ENCODE peak calls at places on chromosomes 16 and 17, in four cellular contexts. O is trophoblast cell, M is mesenchymal stem cell, L is IMR-90. P is an unnamed sample.

GRCh38 chr16:16025214-16025968 is 76.0 kb downstream of the ABCC1 start:
- DNase-seq in O (no peak), M (peak), L (peak), P (no peak)

GRCh38 chr17:52148969-52149351 is 9.6 kb downstream of the CA10 start:
- DNase-seq in O (no peak), M (peak), L (no peak), P (no peak)

GRCh38 chr17:74842146-74842598 is 17.5 kb downstream of the GRIN2C start:
- DNase-seq in O (no peak), M (peak), L (no peak), P (no peak)

GRCh38 chr17:75807861-75808260 is 23.3 kb downstream of the UNK start:
- DNase-seq in O (no peak), M (no peak), L (no peak), P (no peak)

GRCh38 chr16:1884155-1884760 is 12.3 kb upstream of the MEIOB start:
- DNase-seq in O (peak), M (peak), L (no peak), P (no peak)

GRCh38 chr16:4369006-4369766 is 2.5 kb upstream of the VASN start:
- DNase-seq in O (peak), M (no peak), L (peak), P (no peak)

GRCh38 chr17:3754458-3755334 is 31.0 kb downstream of the HASPIN start:
- DNase-seq in O (peak), M (no peak), L (no peak), P (peak)

GRCh38 chr16:30365200-30365599 is 5.1 kb downstream of the TBC1D10B start:
- DNase-seq in O (no peak), M (no peak), L (no peak), P (no peak)

GRCh38 chr17:29133146-29133713 is 47.0 kb downstream of the MYO18A start:
- DNase-seq in O (no peak), M (peak), L (peak), P (no peak)

GRCh38 chr17:28717578-28718316 is at the start of gene RAB34:
- DNase-seq in O (peak), M (peak), L (peak), P (peak)

GRCh38 chr16:85286970-85287814 is 174.9 kb upstream of the CIBAR2 start:
- DNase-seq in O (peak), M (peak), L (peak), P (no peak)

GRCh38 chr17:34894971-34895370 is 66.3 kb downstream of the CCT6B start:
- DNase-seq in O (no peak), M (no peak), L (no peak), P (no peak)

GRCh38 chr17:20919990-20920812 is 122.6 kb downstream of the USP22 start:
- DNase-seq in O (no peak), M (no peak), L (no peak), P (no peak)

GRCh38 chr16:29029168-29029994 is 44.5 kb downstream of the LAT start:
- DNase-seq in O (peak), M (peak), L (peak), P (peak)

GRCh38 chr16:87457724-87458423 is 35.0 kb downstream of the ZCCHC14 start:
- DNase-seq in O (peak), M (peak), L (peak), P (no peak)

GRCh38 chr16:87559976-87560375 is 42.3 kb upstream of the JPH3 start:
- DNase-seq in O (no peak), M (no peak), L (no peak), P (no peak)

GRCh38 chr17:62911106-62911505 is 54.9 kb upstream of the TANC2 start:
- DNase-seq in O (no peak), M (no peak), L (no peak), P (no peak)

GRCh38 chr16:65793781-65794180 is 572.7 kb upstream of the CDH5 start:
- DNase-seq in O (no peak), M (no peak), L (no peak), P (no peak)

GRCh38 chr17:76840884-76841775 is 27.1 kb upstream of the MGAT5B start:
- DNase-seq in O (no peak), M (no peak), L (no peak), P (no peak)

GRCh38 chr16:88705076-88705684 is 1.0 kb downstream of the RNF166 start:
- DNase-seq in O (peak), M (peak), L (peak), P (no peak)

DNA sequence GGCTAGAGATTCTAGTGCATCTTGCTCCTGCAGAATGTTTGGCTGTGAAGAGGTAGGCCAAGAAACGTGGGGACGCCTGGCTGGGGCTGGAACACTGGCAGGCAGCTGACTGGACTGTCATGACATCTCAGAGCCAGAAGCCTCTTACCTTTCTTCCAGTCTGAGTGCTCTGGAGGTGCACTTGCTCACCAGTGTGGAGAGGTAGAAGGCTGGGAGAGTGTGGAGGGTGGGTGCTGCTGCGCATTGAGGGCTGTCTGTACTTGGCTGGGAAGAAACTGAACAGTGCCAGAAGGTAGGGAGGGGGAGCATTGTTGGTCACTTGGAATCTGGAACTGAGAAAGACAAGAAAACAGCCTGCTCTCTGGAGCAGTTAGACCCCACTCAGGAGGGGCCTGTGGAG is 54.9 kb downstream of the KSR1 start:
- DNase-seq in O (no peak), M (no peak), L (no peak), P (no peak)
- H4K8ac ChIP-seq in O (no peak), M (no peak), L (peak), P (no peak)

GRCh38 chr17:79619196-79619595 is 8.3 kb upstream of the RBFOX3 start:
- DNase-seq in O (no peak), M (no peak), L (no peak), P (no peak)
- H4K8ac ChIP-seq in O (no peak), M (no peak), L (no peak), P (no peak)

GRCh38 chr16:56190903-56191806 is at the start of gene GNAO1:
- DNase-seq in O (peak), M (peak), L (peak), P (peak)
- H4K8ac ChIP-seq in O (peak), M (no peak), L (no peak), P (peak)

GRCh38 chr16:25914357-25914962 is 222.7 kb downstream of the HS3ST4 start:
- DNase-seq in O (no peak), M (no peak), L (no peak), P (no peak)

GRCh38 chr16:25912321-25912720 is 220.6 kb downstream of the HS3ST4 start:
- DNase-seq in O (no peak), M (no peak), L (no peak), P (no peak)

GRCh38 chr16:25916091-25916490 is 224.3 kb downstream of the HS3ST4 start:
- DNase-seq in O (no peak), M (peak), L (no peak), P (no peak)
- H4K8ac ChIP-seq in O (no peak), M (no peak), L (no peak), P (no peak)

GRCh38 chr17:6639014-6639650 is 1.4 kb downstream of the KIAA0753 start:
- DNase-seq in O (no peak), M (no peak), L (no peak), P (no peak)
- H4K8ac ChIP-seq in O (peak), M (peak), L (no peak), P (no peak)

GRCh38 chr17:2400877-2401425 is at the start of gene MNT:
- DNase-seq in O (peak), M (peak), L (peak), P (peak)

GRCh38 chr17:2402517-2402916 is 1.7 kb upstream of the MNT start:
- DNase-seq in O (no peak), M (no peak), L (no peak), P (no peak)

GRCh38 chr17:2400474-2400866 is 390 bp downstream of the MNT start:
- DNase-seq in O (peak), M (peak), L (no peak), P (peak)

GRCh38 chr17:2403044-2403443 is 2.2 kb upstream of the MNT start:
- DNase-seq in O (no peak), M (no peak), L (no peak), P (no peak)

GRCh38 chr17:2401426-2402221 is 764 bp upstream of the MNT start:
- DNase-seq in O (peak), M (peak), L (peak), P (peak)
- H4K8ac ChIP-seq in O (peak), M (peak), L (peak), P (no peak)

GRCh38 chr17:79520893-79521210 is 90.0 kb downstream of the RBFOX3 start:
- DNase-seq in O (no peak), M (no peak), L (no peak), P (no peak)
- H4K8ac ChIP-seq in O (no peak), M (no peak), L (no peak), P (no peak)

GRCh38 chr17:64406321-64407200 is 15.9 kb upstream of the PECAM1 start:
- DNase-seq in O (no peak), M (peak), L (no peak), P (no peak)

GRCh38 chr17:64401941-64402340 is 11.3 kb upstream of the PECAM1 start:
- DNase-seq in O (no peak), M (no peak), L (no peak), P (no peak)

GRCh38 chr17:64402469-64402868 is 11.8 kb upstream of the PECAM1 start:
- DNase-seq in O (no peak), M (no peak), L (no peak), P (no peak)

GRCh38 chr17:64401244-64401860 is 10.7 kb upstream of the PECAM1 start:
- DNase-seq in O (no peak), M (no peak), L (no peak), P (no peak)

GRCh38 chr17:64403881-64404460 is 13.3 kb upstream of the PECAM1 start:
- DNase-seq in O (no peak), M (no peak), L (no peak), P (no peak)
- H4K8ac ChIP-seq in O (no peak), M (no peak), L (no peak), P (no peak)